ENCODE peak calls at places on chromosomes 5 and 9, in five cellular contexts. One of them, this sample, is unnamed.

GRCh38 chr5:115875447-115875846 is 33.7 kb downstream of the AP3S1 start:
- DNase-seq in uterus: no peak
- DNase-seq in coronary artery: no peak
- DNase-seq in fibroblast of pulmonary artery: peak; percentile 7
- DNase-seq in brain microvascular endothelial cell: no peak
- DNase-seq in this sample: no peak

GRCh38 chr5:139061274-139061673 is 136.9 kb downstream of the SIL1 start:
- DNase-seq in uterus: peak; percentile 45
- DNase-seq in coronary artery: peak; percentile 78
- DNase-seq in fibroblast of pulmonary artery: peak; percentile 86
- DNase-seq in brain microvascular endothelial cell: peak; percentile 75
- DNase-seq in this sample: peak; percentile 72

GRCh38 chr9:127936347-127936852 is 1.3 kb downstream of the DPM2 start:
- DNase-seq in brain microvascular endothelial cell: no peak
- DNase-seq in uterus: no peak
- DNase-seq in coronary artery: no peak
- DNase-seq in fibroblast of pulmonary artery: no peak
- DNase-seq in this sample: no peak

GRCh38 chr9:15967068-15967467 is 414.2 kb downstream of the CCDC171 start:
- DNase-seq in coronary artery: no peak
- DNase-seq in brain microvascular endothelial cell: no peak
- DNase-seq in uterus: no peak
- DNase-seq in fibroblast of pulmonary artery: no peak
- DNase-seq in this sample: peak; percentile 37

GRCh38 chr9:36871606-36872005 is 162.5 kb downstream of the PAX5 start:
- DNase-seq in uterus: no peak
- DNase-seq in coronary artery: no peak
- DNase-seq in fibroblast of pulmonary artery: no peak
- DNase-seq in brain microvascular endothelial cell: no peak
- DNase-seq in this sample: no peak

GRCh38 chr5:136006164-136006563 is 22.6 kb upstream of the TGFBI start:
- DNase-seq in fibroblast of pulmonary artery: no peak
- DNase-seq in coronary artery: no peak
- DNase-seq in uterus: no peak
- DNase-seq in brain microvascular endothelial cell: peak; percentile 30
- DNase-seq in this sample: peak; percentile 57

GRCh38 chr5:38718874-38719391 is 126.9 kb upstream of the OSMR start:
- DNase-seq in fibroblast of pulmonary artery: peak; percentile 41
- DNase-seq in uterus: no peak
- DNase-seq in coronary artery: no peak
- DNase-seq in brain microvascular endothelial cell: no peak
- DNase-seq in this sample: peak; percentile 40

GRCh38 chr5:95720094-95720793 is 10.9 kb upstream of the RHOBTB3 start:
- DNase-seq in coronary artery: no peak
- DNase-seq in uterus: no peak
- DNase-seq in brain microvascular endothelial cell: no peak
- DNase-seq in fibroblast of pulmonary artery: no peak
- DNase-seq in this sample: no peak

GRCh38 chr5:15529821-15530220 is 29.8 kb downstream of the FBXL7 start:
- DNase-seq in fibroblast of pulmonary artery: peak; percentile 66
- DNase-seq in uterus: no peak
- DNase-seq in brain microvascular endothelial cell: no peak
- DNase-seq in coronary artery: no peak
- DNase-seq in this sample: peak; percentile 31

GRCh38 chr9:24218656-24219055 is 327.0 kb downstream of the IZUMO3 start:
- DNase-seq in coronary artery: no peak
- DNase-seq in uterus: no peak
- DNase-seq in brain microvascular endothelial cell: no peak
- DNase-seq in fibroblast of pulmonary artery: no peak
- DNase-seq in this sample: no peak

GRCh38 chr9:88773627-88774244 is 217.5 kb upstream of the S1PR3 start:
- DNase-seq in coronary artery: no peak
- DNase-seq in fibroblast of pulmonary artery: peak; percentile 64
- DNase-seq in brain microvascular endothelial cell: peak; percentile 76
- DNase-seq in uterus: no peak
- DNase-seq in this sample: peak; percentile 90
- TF ChIP-seq CTCF in coronary artery: no peak
- TF ChIP-seq CTCF in fibroblast of pulmonary artery: peak; percentile 45
- TF ChIP-seq CTCF in brain microvascular endothelial cell: peak; percentile 64
- TF ChIP-seq CTCF in uterus: no peak
- TF ChIP-seq CTCF in this sample: peak; percentile 75

GRCh38 chr9:113648586-113648985 is 185.1 kb downstream of the RGS3 start:
- DNase-seq in fibroblast of pulmonary artery: no peak
- DNase-seq in brain microvascular endothelial cell: no peak
- DNase-seq in coronary artery: no peak
- DNase-seq in uterus: no peak
- DNase-seq in this sample: no peak

GRCh38 chr9:113648048-113648447 is 184.5 kb downstream of the RGS3 start:
- DNase-seq in brain microvascular endothelial cell: no peak
- DNase-seq in fibroblast of pulmonary artery: no peak
- DNase-seq in uterus: no peak
- DNase-seq in coronary artery: no peak
- DNase-seq in this sample: no peak

GRCh38 chr9:113650207-113651131 is 186.9 kb downstream of the RGS3 start:
- DNase-seq in coronary artery: no peak
- DNase-seq in fibroblast of pulmonary artery: peak; percentile 31
- DNase-seq in brain microvascular endothelial cell: peak; percentile 85
- DNase-seq in uterus: no peak
- DNase-seq in this sample: peak; percentile 74

GRCh38 chr9:113649855-113650206 is 186.3 kb downstream of the RGS3 start:
- DNase-seq in uterus: no peak
- DNase-seq in fibroblast of pulmonary artery: no peak
- DNase-seq in coronary artery: no peak
- DNase-seq in brain microvascular endothelial cell: no peak
- DNase-seq in this sample: no peak

DNA sequence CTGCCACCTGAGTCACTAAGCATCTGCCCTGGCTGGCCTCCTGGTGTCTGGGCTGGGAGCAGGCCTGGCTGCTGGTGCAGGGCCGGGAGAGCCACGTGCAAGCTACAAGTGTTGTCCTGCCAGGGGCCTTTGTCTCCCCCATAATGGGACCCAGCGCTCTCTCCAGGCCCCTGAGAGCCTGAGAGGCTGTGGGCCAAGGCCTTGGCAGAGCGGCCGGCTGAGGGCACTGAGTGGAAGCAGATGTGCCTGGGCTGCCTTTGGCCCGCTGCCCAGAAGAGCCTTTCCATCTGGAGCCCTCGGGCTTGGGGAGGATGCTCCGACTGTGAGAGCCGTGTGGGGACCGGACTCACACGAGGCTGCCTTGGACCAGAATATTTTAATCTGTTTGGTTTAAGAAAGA is 185.5 kb downstream of the RGS3 start:
- DNase-seq in uterus: no peak
- DNase-seq in fibroblast of pulmonary artery: peak; percentile 46
- DNase-seq in brain microvascular endothelial cell: no peak
- DNase-seq in coronary artery: no peak
- DNase-seq in this sample: no peak
- TF ChIP-seq CTCF in uterus: no peak
- TF ChIP-seq CTCF in fibroblast of pulmonary artery: no peak
- TF ChIP-seq CTCF in brain microvascular endothelial cell: no peak
- TF ChIP-seq CTCF in coronary artery: no peak
- TF ChIP-seq CTCF in this sample: no peak

DNA sequence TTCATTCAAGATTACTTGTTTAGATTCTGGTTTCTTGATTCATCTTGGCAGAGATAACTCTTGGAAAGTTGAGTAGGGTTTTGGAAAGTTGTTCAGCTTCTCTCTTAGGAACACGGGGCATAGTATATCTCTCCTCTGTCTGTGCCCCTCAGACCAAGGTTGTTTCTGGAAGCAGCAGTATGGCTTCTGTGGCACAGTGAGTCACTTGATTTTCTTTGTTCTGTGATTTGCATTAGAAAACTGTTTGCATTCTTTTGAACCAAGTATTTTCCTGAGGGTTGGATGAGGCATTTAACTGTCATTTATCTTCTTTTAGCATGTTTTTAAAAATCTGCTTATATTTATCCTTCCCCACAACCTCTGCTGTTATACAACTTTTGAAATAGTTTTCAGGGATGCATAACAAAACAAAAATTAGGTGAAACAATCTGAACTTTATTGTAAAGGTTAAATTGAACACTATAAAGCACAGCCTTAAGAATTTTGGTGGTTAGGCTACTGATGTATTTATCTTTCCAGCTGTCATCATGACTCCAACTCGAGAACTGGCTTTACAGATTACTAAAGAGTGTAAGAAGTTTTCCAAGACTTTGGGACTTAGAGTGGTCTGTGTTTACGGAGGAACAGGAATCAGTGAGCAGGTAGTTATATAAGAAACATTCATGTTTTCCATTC is 26.5 kb downstream of the DDX46 start:
- DNase-seq in brain microvascular endothelial cell: no peak
- DNase-seq in uterus: no peak
- DNase-seq in coronary artery: no peak
- DNase-seq in fibroblast of pulmonary artery: peak; percentile 32
- DNase-seq in this sample: peak; percentile 30
- TF ChIP-seq CTCF in brain microvascular endothelial cell: no peak
- TF ChIP-seq CTCF in uterus: no peak
- TF ChIP-seq CTCF in coronary artery: no peak
- TF ChIP-seq CTCF in fibroblast of pulmonary artery: no peak
- TF ChIP-seq CTCF in this sample: no peak

DNA sequence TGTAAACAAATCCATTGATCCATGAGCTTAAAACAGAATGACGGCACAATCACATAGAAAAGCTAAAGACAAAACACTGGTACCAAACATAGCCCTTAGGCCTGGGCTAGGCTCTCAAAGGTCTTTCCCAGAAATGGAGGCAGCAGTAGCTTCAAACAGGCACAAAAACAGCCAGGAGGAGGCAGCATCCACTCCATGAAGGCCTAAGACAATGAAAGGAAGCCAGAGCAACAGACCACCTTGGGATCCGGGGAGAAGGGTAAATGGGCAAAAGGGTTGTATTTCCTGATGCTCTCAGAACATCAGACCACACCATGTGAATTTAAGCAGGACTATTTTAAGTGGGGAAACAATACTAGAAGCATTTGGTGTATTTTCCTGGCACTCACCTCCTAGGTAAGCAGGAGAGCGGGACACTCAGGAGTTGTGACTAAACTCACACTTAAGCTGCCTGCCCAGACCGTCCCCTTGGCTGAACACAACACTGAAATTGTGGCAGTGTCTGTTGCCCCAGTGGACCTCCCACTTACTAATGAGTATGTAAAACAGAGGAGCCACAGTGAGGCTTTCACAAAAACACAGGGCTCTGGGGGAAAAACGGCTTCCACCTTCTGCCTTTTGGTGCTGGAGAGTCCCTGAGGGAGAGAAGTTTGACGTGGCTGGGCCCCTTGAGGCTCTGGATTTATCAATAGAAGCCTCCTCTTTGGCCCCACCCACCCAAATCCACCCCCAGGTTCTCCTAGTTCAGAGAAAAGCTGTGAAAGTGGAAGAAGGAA is 11.9 kb downstream of the GNPDA1 start:
- DNase-seq in coronary artery: no peak
- DNase-seq in brain microvascular endothelial cell: no peak
- DNase-seq in fibroblast of pulmonary artery: peak; percentile 41
- DNase-seq in uterus: no peak
- DNase-seq in this sample: peak; percentile 41
- TF ChIP-seq CTCF in coronary artery: peak; percentile 11
- TF ChIP-seq CTCF in brain microvascular endothelial cell: peak; percentile 63
- TF ChIP-seq CTCF in fibroblast of pulmonary artery: peak; percentile 50
- TF ChIP-seq CTCF in uterus: no peak
- TF ChIP-seq CTCF in this sample: peak; percentile 63

GRCh38 chr5:72996632-72997031 is 40.8 kb downstream of the FCHO2 start:
- DNase-seq in fibroblast of pulmonary artery: no peak
- DNase-seq in brain microvascular endothelial cell: no peak
- DNase-seq in coronary artery: no peak
- DNase-seq in uterus: no peak
- DNase-seq in this sample: no peak
- TF ChIP-seq CTCF in fibroblast of pulmonary artery: no peak
- TF ChIP-seq CTCF in brain microvascular endothelial cell: no peak
- TF ChIP-seq CTCF in coronary artery: no peak
- TF ChIP-seq CTCF in uterus: no peak
- TF ChIP-seq CTCF in this sample: no peak

DNA sequence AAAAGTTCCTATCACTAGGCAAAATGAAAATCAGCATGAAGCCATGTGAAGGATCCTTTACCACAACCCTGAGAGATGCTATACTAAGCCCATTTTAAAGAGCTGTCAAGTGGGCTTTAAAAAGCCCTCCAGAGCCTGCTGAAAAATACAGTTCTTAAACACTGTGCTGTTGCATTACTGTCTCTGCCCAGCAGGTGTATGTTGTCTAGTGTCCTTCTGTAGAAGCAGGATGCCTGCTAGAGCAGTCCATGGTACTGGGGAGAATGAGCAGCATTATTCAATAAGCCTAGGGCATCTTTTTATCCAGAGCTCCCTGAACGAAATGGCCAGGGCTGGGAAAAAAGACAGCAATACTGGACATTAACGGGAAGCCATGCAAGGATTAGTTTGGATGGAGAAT is 126.2 kb upstream of the PLCXD3 start:
- DNase-seq in brain microvascular endothelial cell: peak; percentile 47
- DNase-seq in uterus: no peak
- DNase-seq in fibroblast of pulmonary artery: peak; percentile 43
- DNase-seq in coronary artery: no peak
- DNase-seq in this sample: peak; percentile 69
- TF ChIP-seq CTCF in brain microvascular endothelial cell: peak; percentile 56
- TF ChIP-seq CTCF in uterus: no peak
- TF ChIP-seq CTCF in fibroblast of pulmonary artery: peak; percentile 52
- TF ChIP-seq CTCF in coronary artery: no peak
- TF ChIP-seq CTCF in this sample: peak; percentile 62

GRCh38 chr5:23977996-23978395 is 470.6 kb downstream of the PRDM9 start:
- DNase-seq in uterus: no peak
- DNase-seq in fibroblast of pulmonary artery: no peak
- DNase-seq in coronary artery: no peak
- DNase-seq in brain microvascular endothelial cell: no peak
- DNase-seq in this sample: no peak
- TF ChIP-seq CTCF in uterus: no peak
- TF ChIP-seq CTCF in fibroblast of pulmonary artery: peak; percentile 8
- TF ChIP-seq CTCF in coronary artery: no peak
- TF ChIP-seq CTCF in brain microvascular endothelial cell: peak; percentile 47
- TF ChIP-seq CTCF in this sample: peak; percentile 15

GRCh38 chr5:61468483-61468865 is 136.4 kb downstream of the ZSWIM6 start:
- DNase-seq in brain microvascular endothelial cell: no peak
- DNase-seq in uterus: no peak
- DNase-seq in fibroblast of pulmonary artery: no peak
- DNase-seq in coronary artery: no peak
- DNase-seq in this sample: no peak

GRCh38 chr5:61467766-61468482 is 135.9 kb downstream of the ZSWIM6 start:
- DNase-seq in fibroblast of pulmonary artery: peak; percentile 19
- DNase-seq in brain microvascular endothelial cell: peak; percentile 59
- DNase-seq in coronary artery: no peak
- DNase-seq in uterus: no peak
- DNase-seq in this sample: peak; percentile 56

GRCh38 chr5:61461412-61461811 is 129.4 kb downstream of the ZSWIM6 start:
- DNase-seq in coronary artery: no peak
- DNase-seq in uterus: no peak
- DNase-seq in brain microvascular endothelial cell: no peak
- DNase-seq in fibroblast of pulmonary artery: no peak
- DNase-seq in this sample: no peak

GRCh38 chr5:61466017-61466416 is 134.0 kb downstream of the ZSWIM6 start:
- DNase-seq in brain microvascular endothelial cell: no peak
- DNase-seq in fibroblast of pulmonary artery: no peak
- DNase-seq in coronary artery: no peak
- DNase-seq in uterus: no peak
- DNase-seq in this sample: no peak

GRCh38 chr5:61464512-61464911 is 132.5 kb downstream of the ZSWIM6 start:
- DNase-seq in brain microvascular endothelial cell: no peak
- DNase-seq in fibroblast of pulmonary artery: no peak
- DNase-seq in uterus: no peak
- DNase-seq in coronary artery: no peak
- DNase-seq in this sample: no peak
- TF ChIP-seq CTCF in brain microvascular endothelial cell: no peak
- TF ChIP-seq CTCF in fibroblast of pulmonary artery: no peak
- TF ChIP-seq CTCF in uterus: no peak
- TF ChIP-seq CTCF in coronary artery: no peak
- TF ChIP-seq CTCF in this sample: no peak

This sample was measured in choroid plexus epithelial cell.